ENCODE peak calls at places on chromosomes 4 and X, in six cellular contexts. W, Z, D, C, J and F are unnamed samples.

GRCh38 chr4:25110653-25111329 is 49.5 kb downstream of the SEPSECS start:
- DNase-seq in W (no peak), Z (no peak), D (no peak), C (no peak), J (no peak), F (no peak)

GRCh38 chrX:149504226-149504914 is 736 bp downstream of the IDS start:
- DNase-seq in W (no peak), Z (peak; percentile 36), D (peak; percentile 0), C (peak; percentile 35), J (no peak), F (peak; percentile 27)

GRCh38 chr4:156169011-156169410 is 215.3 kb upstream of the CTSO start:
- DNase-seq in W (peak; percentile 63), Z (peak; percentile 71), D (no peak), C (no peak), J (peak; percentile 80), F (peak; percentile 19)

GRCh38 chr4:16794816-16795445 is 103.5 kb downstream of the LDB2 start:
- DNase-seq in W (peak; percentile 47), Z (no peak), D (no peak), C (no peak), J (peak; percentile 63), F (peak; percentile 59)

GRCh38 chr4:53192496-53192895 is 173.4 kb downstream of the SCFD2 start:
- DNase-seq in W (no peak), Z (no peak), D (no peak), C (no peak), J (no peak), F (no peak)

GRCh38 chr4:183118585-183118984 is 19.5 kb downstream of the WWC2 start:
- DNase-seq in W (no peak), Z (no peak), D (no peak), C (no peak), J (peak; percentile 62), F (no peak)

GRCh38 chr4:156158747-156159146 is 205.1 kb upstream of the CTSO start:
- DNase-seq in W (no peak), Z (no peak), D (no peak), C (no peak), J (no peak), F (no peak)

GRCh38 chr4:66160606-66161005 is 490.3 kb upstream of the EPHA5 start:
- DNase-seq in W (no peak), Z (no peak), D (no peak), C (no peak), J (no peak), F (no peak)

GRCh38 chr4:106238819-106239420 is 77.1 kb downstream of the TBCK start:
- DNase-seq in W (peak; percentile 21), Z (peak; percentile 3), D (no peak), C (no peak), J (peak; percentile 25), F (peak; percentile 29)

GRCh38 chrX:57900961-57901360 is 9.3 kb downstream of the ZXDA start:
- DNase-seq in W (no peak), Z (no peak), D (no peak), C (no peak), J (no peak), F (peak; percentile 24)

GRCh38 chr4:41287005-41287404 is 30.3 kb downstream of the UCHL1 start:
- DNase-seq in W (no peak), Z (no peak), D (no peak), C (no peak), J (peak; percentile 81), F (no peak)

GRCh38 chrX:118976599-118977340 is 2.4 kb downstream of the LONRF3 start:
- DNase-seq in W (no peak), Z (no peak), D (peak; percentile 1), C (no peak), J (no peak), F (no peak)

GRCh38 chr4:3475713-3476260 is 12.7 kb downstream of the DOK7 start:
- DNase-seq in W (no peak), Z (no peak), D (no peak), C (no peak), J (no peak), F (no peak)

GRCh38 chr4:931194-931959 is 739 bp downstream of the GAK start:
- DNase-seq in W (no peak), Z (no peak), D (no peak), C (peak; percentile 11), J (peak; percentile 78), F (no peak)

GRCh38 chrX:7019555-7019954 is 128.0 kb upstream of the STS start:
- DNase-seq in W (no peak), Z (no peak), D (no peak), C (no peak), J (no peak), F (no peak)

GRCh38 chr4:153014460-153014859 is 78.3 kb downstream of the FHDC1 start:
- DNase-seq in W (no peak), Z (no peak), D (no peak), C (no peak), J (no peak), F (no peak)

GRCh38 chr4:31230579-31230978 is 510.4 kb downstream of the PCDH7 start:
- DNase-seq in W (no peak), Z (no peak), D (no peak), C (no peak), J (no peak), F (no peak)

GRCh38 chrX:134469481-134469880 is 9.5 kb downstream of the HPRT1 start:
- DNase-seq in W (no peak), Z (no peak), D (no peak), C (no peak), J (peak; percentile 23), F (no peak)

GRCh38 chr4:140239311-140239710 is 85.3 kb upstream of the MAML3 start:
- DNase-seq in W (no peak), Z (peak; percentile 48), D (no peak), C (no peak), J (no peak), F (no peak)

GRCh38 chr4:8745036-8745827 is 126.4 kb downstream of the HMX1 start:
- DNase-seq in W (no peak), Z (no peak), D (no peak), C (no peak), J (no peak), F (no peak)

GRCh38 chr4:15420642-15421041 is 7.2 kb upstream of the C1QTNF7 start:
- DNase-seq in W (no peak), Z (no peak), D (no peak), C (no peak), J (peak; percentile 68), F (peak; percentile 75)

GRCh38 chr4:105194328-105195231 is 47.9 kb downstream of the TET2 start:
- DNase-seq in W (no peak), Z (no peak), D (no peak), C (no peak), J (peak; percentile 25), F (no peak)

GRCh38 chrX:120452131-120452530 is 17.0 kb downstream of the LAMP2 start:
- DNase-seq in W (no peak), Z (peak; percentile 5), D (no peak), C (no peak), J (peak; percentile 46), F (peak; percentile 50)

GRCh38 chr4:31692407-31692940 is 972.3 kb downstream of the PCDH7 start:
- DNase-seq in W (no peak), Z (no peak), D (no peak), C (no peak), J (no peak), F (no peak)

GRCh38 chr4:186196063-186196462 is 4.7 kb downstream of the CYP4V2 start:
- DNase-seq in W (no peak), Z (no peak), D (no peak), C (no peak), J (no peak), F (no peak)

GRCh38 chr4:52751349-52751911 is at the start of gene ERVMER34-1:
- DNase-seq in W (no peak), Z (no peak), D (no peak), C (no peak), J (peak; percentile 36), F (no peak)

GRCh38 chr4:35106091-35106734 is 1138.1 kb downstream of the ARAP2 start:
- DNase-seq in W (no peak), Z (no peak), D (no peak), C (no peak), J (no peak), F (no peak)

GRCh38 chr4:153114771-153115321 is 89.4 kb upstream of the TRIM2 start:
- DNase-seq in W (no peak), Z (no peak), D (no peak), C (no peak), J (peak; percentile 43), F (no peak)

GRCh38 chrX:118698516-118699247 is 28.7 kb upstream of the IL13RA1 start:
- DNase-seq in W (no peak), Z (no peak), D (no peak), C (no peak), J (no peak), F (peak; percentile 39)